ENCODE peak calls at places on chromosomes 3 and 15, in eight cellular contexts. G is astrocyte of the spinal cord; U is nephron progenitor cell; S is esophagus squamous epithelium; L is GM20000; F is CD4-positive, alpha-beta T cell; H is HL-60; N is sigmoid colon. V is an unnamed sample.

GRCh38 chr3:108125550-108126071 is 34.8 kb upstream of the CD47 start:
- DNase-seq in U (no peak), N (no peak), H (peak), S (peak), F (peak), G (no peak), L (peak), V (no peak)

GRCh38 chr3:184015381-184016019 is 2.2 kb downstream of the ABCC5 start:
- DNase-seq in U (peak), S (no peak), L (no peak), H (no peak), N (no peak), G (no peak), F (no peak), V (no peak)

GRCh38 chr3:113166719-113167492 is 44.5 kb upstream of the BOC start:
- DNase-seq in U (peak), N (peak), H (no peak), S (no peak), F (no peak), L (no peak), G (peak), V (peak)

GRCh38 chr15:77251662-77252061 is 168.2 kb downstream of the PEAK1 start:
- DNase-seq in S (no peak), H (no peak), N (no peak), U (peak), F (no peak), G (peak), L (no peak), V (peak)

GRCh38 chr3:177452487-177452886 is 255.2 kb upstream of the TBL1XR1 start:
- DNase-seq in S (no peak), L (no peak), F (no peak), H (peak), G (peak), N (no peak), U (no peak), V (peak)

GRCh38 chr15:32750981-32751380 is 33.2 kb downstream of the GREM1 start:
- DNase-seq in L (no peak), S (no peak), U (no peak), G (no peak), N (no peak), H (no peak), F (no peak), V (no peak)

GRCh38 chr15:26260517-26261133 is 397.5 kb upstream of the ATP10A start:
- DNase-seq in H (peak), G (no peak), U (peak), S (no peak), L (no peak), F (peak), N (no peak), V (no peak)

GRCh38 chr15:100764778-100765457 is 114.7 kb upstream of the ALDH1A3 start:
- DNase-seq in G (peak), H (no peak), L (peak), S (no peak), N (peak), F (no peak), U (no peak), V (no peak)

GRCh38 chr3:13009132-13009945 is 63.9 kb downstream of the IQSEC1 start:
- DNase-seq in G (no peak), H (peak), S (no peak), F (peak), U (no peak), N (peak), L (peak), V (no peak)

GRCh38 chr3:197337214-197337613 is 38.8 kb upstream of the DLG1 start:
- DNase-seq in H (no peak), N (no peak), L (no peak), S (no peak), F (no peak), U (no peak), G (no peak), V (no peak)

GRCh38 chr3:99505646-99506269 is 132.6 kb upstream of the COL8A1 start:
- DNase-seq in N (peak), U (no peak), S (no peak), F (no peak), L (peak), G (peak), H (peak), V (peak)

GRCh38 chr3:47008258-47008671 is 28.8 kb downstream of the NBEAL2 start:
- DNase-seq in L (peak), F (no peak), N (peak), U (no peak), H (no peak), G (no peak), S (no peak), V (no peak)

GRCh38 chr3:158770254-158771017 is 31.4 kb upstream of the MFSD1 start:
- DNase-seq in N (no peak), S (no peak), L (no peak), F (no peak), G (peak), U (no peak), H (no peak), V (peak)

GRCh38 chr15:60982249-60982932 is 246.7 kb downstream of the RORA start:
- DNase-seq in U (no peak), S (no peak), L (no peak), F (no peak), H (no peak), N (no peak), G (no peak), V (peak)

GRCh38 chr3:124131158-124132115 is 139.5 kb upstream of the ROPN1 start:
- DNase-seq in F (no peak), N (no peak), U (no peak), L (no peak), H (peak), G (no peak), S (no peak), V (no peak)

GRCh38 chr3:21142949-21143348 is 608.1 kb downstream of the ZNF385D start:
- DNase-seq in G (no peak), N (no peak), S (no peak), F (no peak), L (no peak), U (peak), H (no peak), V (no peak)

GRCh38 chr15:60758961-60759729 is 280.2 kb upstream of the ICE2 start:
- DNase-seq in H (no peak), U (no peak), F (no peak), L (no peak), N (no peak), G (peak), S (no peak), V (peak)

GRCh38 chr15:63296195-63296594 is 18.8 kb downstream of the APH1B start:
- DNase-seq in U (no peak), N (no peak), L (no peak), G (no peak), S (no peak), F (no peak), H (no peak), V (no peak)

GRCh38 chr15:26438316-26438715 is 334.6 kb downstream of the GABRB3 start:
- DNase-seq in U (no peak), N (no peak), F (no peak), H (no peak), G (no peak), S (no peak), L (no peak), V (no peak)

GRCh38 chr3:189148090-189148507 is 23.7 kb upstream of the TPRG1 start:
- DNase-seq in L (peak), S (no peak), F (peak), G (peak), N (peak), U (peak), H (peak), V (peak)

GRCh38 chr15:85411992-85412538 is 31.7 kb downstream of the AKAP13 start:
- DNase-seq in L (no peak), H (no peak), N (no peak), U (no peak), S (no peak), G (peak), F (no peak), V (peak)

GRCh38 chr3:141699349-141699748 is 38.7 kb upstream of the RNF7 start:
- DNase-seq in U (no peak), L (no peak), H (no peak), G (no peak), N (no peak), F (no peak), S (no peak), V (no peak)

GRCh38 chr15:95857124-95857757 is 473.3 kb upstream of the NR2F2 start:
- DNase-seq in F (no peak), N (no peak), S (no peak), H (no peak), U (no peak), L (no peak), G (peak), V (peak)

GRCh38 chr3:125386811-125387210 is 11.7 kb upstream of the ZNF148 start:
- DNase-seq in U (no peak), F (no peak), G (peak), H (no peak), N (no peak), L (no peak), S (no peak), V (peak)

GRCh38 chr3:134797080-134797801 is 2.2 kb downstream of the EPHB1 start:
- DNase-seq in F (no peak), S (no peak), N (no peak), H (no peak), L (no peak), U (peak), G (no peak), V (no peak)

GRCh38 chr15:47975422-47975821 is 145.4 kb upstream of the SLC24A5 start:
- DNase-seq in F (no peak), N (no peak), H (no peak), L (no peak), S (no peak), U (no peak), G (no peak), V (no peak)

GRCh38 chr15:44081223-44082013 is 113.7 kb downstream of the FRMD5 start:
- DNase-seq in N (no peak), U (no peak), H (no peak), L (no peak), G (peak), S (no peak), F (no peak), V (peak)

GRCh38 chr3:140942221-140943104 is 827 bp downstream of the SLC25A36 start:
- DNase-seq in N (peak), S (no peak), G (peak), U (peak), L (peak), F (peak), H (peak), V (peak)

GRCh38 chr3:166809520-166809919 is 570.6 kb downstream of the ZBBX start:
- DNase-seq in H (no peak), G (no peak), F (no peak), S (no peak), U (no peak), L (no peak), N (no peak), V (no peak)

GRCh38 chr3:68893600-68894239 is 38.6 kb downstream of the TAFA4 start:
- DNase-seq in H (peak), G (peak), L (peak), F (no peak), N (no peak), U (no peak), S (no peak), V (peak)

GRCh38 chr15:81160312-81161214 is 26.5 kb downstream of the CFAP161 start:
- DNase-seq in F (no peak), N (peak), H (no peak), L (no peak), G (peak), S (no peak), U (no peak), V (peak)

GRCh38 chr3:28210968-28211713 is 30.3 kb upstream of the CMC1 start:
- DNase-seq in L (no peak), S (no peak), H (no peak), N (no peak), U (no peak), F (no peak), G (no peak), V (no peak)

GRCh38 chr3:63642488-63642887 is 10.0 kb upstream of the SNTN start:
- DNase-seq in G (no peak), N (no peak), L (no peak), F (no peak), U (no peak), S (no peak), H (no peak), V (no peak)

GRCh38 chr3:186220886-186221285 is 112.0 kb upstream of the ETV5 start:
- DNase-seq in H (no peak), F (no peak), U (no peak), L (no peak), G (no peak), N (no peak), S (no peak), V (no peak)

GRCh38 chr3:190225186-190225692 is 97.0 kb downstream of the CLDN1 start:
- DNase-seq in L (peak), G (peak), H (peak), S (no peak), F (no peak), U (no peak), N (no peak), V (peak)

GRCh38 chr3:197889204-197889930 is 60.6 kb upstream of the RPL35A start:
- DNase-seq in F (no peak), H (no peak), N (no peak), G (no peak), U (no peak), L (no peak), S (no peak), V (no peak)

GRCh38 chr3:134494539-134494938 is 8.7 kb downstream of the CEP63 start:
- DNase-seq in N (no peak), F (no peak), H (peak), G (no peak), L (no peak), S (no peak), U (no peak), V (no peak)

GRCh38 chr3:138267083-138267482 is 62.6 kb downstream of the NME9 start:
- DNase-seq in U (no peak), N (no peak), G (no peak), F (no peak), L (no peak), S (no peak), H (no peak), V (no peak)

GRCh38 chr3:138260636-138261035 is 69.0 kb downstream of the NME9 start:
- DNase-seq in H (no peak), L (no peak), N (no peak), S (no peak), U (no peak), F (no peak), G (no peak), V (no peak)

GRCh38 chr3:138259126-138259525 is 70.5 kb downstream of the NME9 start:
- DNase-seq in U (no peak), N (no peak), H (no peak), S (no peak), L (no peak), G (no peak), F (no peak), V (no peak)

GRCh38 chr3:138265745-138266144 is 63.9 kb downstream of the NME9 start:
- DNase-seq in S (no peak), H (no peak), G (no peak), N (no peak), L (no peak), U (no peak), F (no peak), V (no peak)

DNA sequence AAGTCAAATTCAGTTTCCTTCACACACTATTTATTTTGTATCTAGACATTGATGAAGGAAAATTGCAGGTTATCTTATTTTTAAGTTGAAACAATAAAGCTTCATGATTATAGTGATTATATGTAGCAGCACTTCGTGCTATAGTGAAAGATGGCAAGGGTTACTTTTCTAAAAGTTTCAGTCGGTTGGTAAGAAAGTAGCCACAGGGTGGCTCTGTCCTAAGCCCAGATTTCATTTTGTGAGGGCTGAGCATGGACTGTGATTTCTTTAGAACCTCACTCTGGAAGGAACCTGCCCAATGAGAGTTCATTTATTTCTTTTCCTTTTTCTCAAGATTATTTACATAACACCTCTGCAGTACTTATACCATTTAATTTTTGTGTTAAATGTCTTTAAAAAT is 66.5 kb downstream of the NME9 start:
- DNase-seq in H (no peak), G (no peak), L (no peak), S (no peak), N (no peak), F (no peak), U (no peak), V (no peak)
- TF ChIP-seq CTCF in H (no peak), G (no peak), L (no peak), S (no peak), N (no peak), F (no peak), U (no peak), V (peak)

DNA sequence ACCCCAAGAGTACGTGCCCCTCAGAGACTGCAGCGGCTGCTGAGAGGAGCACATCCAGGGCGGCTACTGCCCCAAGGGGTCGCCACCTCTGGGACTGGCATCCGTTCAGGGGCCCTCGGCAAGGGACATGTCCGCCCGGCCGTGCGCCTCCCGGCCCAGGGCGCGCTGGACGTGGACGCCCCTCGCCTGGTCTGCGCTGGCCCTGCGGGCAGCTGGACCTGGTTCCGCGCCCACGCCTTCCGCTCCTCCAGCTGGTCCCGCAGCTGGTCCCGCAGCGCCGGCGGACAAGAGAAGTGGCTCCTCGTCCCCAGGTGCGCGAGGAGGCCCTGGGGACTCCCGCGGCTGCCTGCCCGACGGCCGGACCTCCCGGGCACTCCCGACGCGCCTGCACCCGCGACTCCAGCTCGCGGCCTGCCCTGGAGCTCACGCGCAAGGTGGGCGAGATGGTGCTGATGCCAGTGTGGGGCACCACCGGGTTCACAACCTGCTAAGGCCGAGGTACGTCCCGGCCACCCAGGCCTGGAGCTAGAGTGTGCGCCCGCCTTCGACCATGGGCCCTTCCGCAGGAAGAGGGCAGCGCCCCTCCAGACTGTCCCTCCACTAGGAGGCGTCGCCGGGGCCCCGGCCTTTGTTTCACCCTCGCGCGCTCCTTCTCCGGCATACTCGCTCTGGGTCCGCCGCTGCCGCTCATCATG is 14.4 kb upstream of the GP9 start:
- DNase-seq in L (no peak), S (no peak), H (no peak), F (no peak), G (no peak), U (no peak), N (peak), V (no peak)
- TF ChIP-seq CTCF in L (no peak), S (no peak), H (no peak), F (peak), G (no peak), U (no peak), N (no peak), V (no peak)

DNA sequence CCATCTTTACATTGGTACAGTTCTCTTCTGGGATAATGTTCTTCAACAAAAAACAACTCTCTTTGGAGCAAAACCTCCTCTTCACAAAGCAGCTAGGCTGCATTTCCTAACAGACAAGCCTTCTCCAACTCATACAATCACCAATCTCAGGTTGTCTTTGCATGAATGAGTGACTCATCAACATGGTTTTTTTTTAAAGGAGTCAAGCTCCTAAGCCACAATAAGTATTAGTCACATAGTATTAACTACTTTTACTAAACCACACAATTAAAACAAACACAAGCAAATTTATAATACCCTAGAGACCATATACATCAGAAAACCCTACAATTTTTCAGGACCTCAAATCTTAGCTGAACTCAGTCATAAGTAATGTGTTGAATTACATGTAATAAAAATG is 137.4 kb downstream of the TBC1D5 start:
- DNase-seq in N (no peak), H (no peak), F (no peak), S (no peak), G (peak), U (no peak), L (no peak), V (peak)
- TF ChIP-seq CTCF in N (no peak), H (no peak), F (no peak), S (no peak), G (no peak), U (no peak), L (no peak), V (no peak)

DNA sequence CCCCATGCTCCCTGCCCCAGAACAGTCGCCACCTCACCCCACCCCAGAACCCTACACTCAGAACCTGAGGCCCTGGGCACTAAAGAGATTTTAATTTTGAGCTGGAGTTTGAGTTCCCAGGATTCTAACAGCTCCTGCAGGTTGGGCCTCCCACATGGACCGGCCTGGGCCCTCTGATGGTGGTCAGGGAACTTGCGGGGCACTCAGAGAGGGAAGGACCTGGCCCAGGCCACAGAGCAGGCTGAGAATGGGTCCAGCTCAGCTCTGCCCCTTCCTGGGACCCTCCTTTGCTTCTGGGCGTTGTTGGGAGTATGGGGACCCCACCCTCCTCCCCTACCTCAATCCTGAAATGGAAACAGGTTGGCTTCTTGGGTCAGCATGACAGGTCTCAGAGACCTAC is 1.1 kb upstream of the SEMA3G start:
- DNase-seq in N (no peak), S (no peak), L (no peak), U (no peak), F (no peak), G (no peak), H (no peak), V (no peak)
- TF ChIP-seq CTCF in N (no peak), S (no peak), L (no peak), U (no peak), F (no peak), G (no peak), H (no peak), V (no peak)